ENCODE peak calls at places on chromosome 17, in six cellular contexts. O is heart right ventricle, I is Caco-2, F is tibial artery, T is body of pancreas, W is tibial nerve. U is an unnamed sample. For H3K9me3, the result is how much of the 10 kb centered on the place peaks cover.

GRCh38 chr17:2214887-2215615 is 88.5 kb downstream of the SMG6 start:
- DNase-seq in F (no peak), W (no peak), I (no peak), O (peak), T (peak), U (peak)

GRCh38 chr17:64173646-64174045 is 43.7 kb upstream of the ERN1 start:
- DNase-seq in O (no peak), I (no peak), F (no peak), W (no peak), T (no peak), U (no peak)

GRCh38 chr17:41049110-41049509 is 2.0 kb upstream of the KRTAP2-1 start:
- DNase-seq in I (no peak), O (no peak), W (no peak), T (no peak), F (no peak), U (no peak)

GRCh38 chr17:78131172-78132085 is 858 bp downstream of the TMC8 start:
- DNase-seq in O (peak), T (no peak), W (no peak), I (no peak), F (no peak), U (no peak)

GRCh38 chr17:44200478-44201155 is 933 bp upstream of the ATXN7L3 start:
- DNase-seq in W (no peak), O (no peak), T (peak), F (no peak), I (peak), U (no peak)

GRCh38 chr17:51352798-51353197 is 92.5 kb downstream of the UTP18 start:
- DNase-seq in I (no peak), T (no peak), F (no peak), O (no peak), W (no peak), U (no peak)

GRCh38 chr17:65559802-65560627 is 1.4 kb downstream of the AXIN2 start:
- DNase-seq in W (peak), F (peak), I (peak), O (peak), T (peak), U (peak)

GRCh38 chr17:12853921-12854320 is 64.6 kb downstream of the ARHGAP44 start:
- DNase-seq in I (no peak), W (no peak), F (no peak), O (no peak), T (no peak), U (no peak)

GRCh38 chr17:77746901-77747620 is 211.4 kb upstream of the TNRC6C start:
- DNase-seq in O (no peak), W (no peak), I (peak), T (no peak), F (no peak), U (no peak)

GRCh38 chr17:45270828-45271418 is 9.0 kb upstream of the SPATA32 start:
- DNase-seq in I (no peak), F (no peak), O (no peak), T (peak), W (no peak), U (no peak)

GRCh38 chr17:42248351-42249179 is 27.6 kb downstream of the STAT5B start:
- DNase-seq in I (no peak), O (peak), F (peak), W (peak), T (peak), U (peak)

GRCh38 chr17:4947411-4948165 is 742 bp downstream of the PFN1 start:
- DNase-seq in W (peak), T (peak), F (peak), O (peak), I (no peak), U (peak)

GRCh38 chr17:76670020-76670707 is 26.6 kb upstream of the ST6GALNAC1 start:
- DNase-seq in F (no peak), W (no peak), T (peak), O (no peak), I (peak), U (no peak)

GRCh38 chr17:63450551-63450950 is 4.4 kb upstream of the CYB561 start:
- DNase-seq in T (no peak), O (no peak), F (no peak), W (no peak), I (no peak), U (no peak)

DNA sequence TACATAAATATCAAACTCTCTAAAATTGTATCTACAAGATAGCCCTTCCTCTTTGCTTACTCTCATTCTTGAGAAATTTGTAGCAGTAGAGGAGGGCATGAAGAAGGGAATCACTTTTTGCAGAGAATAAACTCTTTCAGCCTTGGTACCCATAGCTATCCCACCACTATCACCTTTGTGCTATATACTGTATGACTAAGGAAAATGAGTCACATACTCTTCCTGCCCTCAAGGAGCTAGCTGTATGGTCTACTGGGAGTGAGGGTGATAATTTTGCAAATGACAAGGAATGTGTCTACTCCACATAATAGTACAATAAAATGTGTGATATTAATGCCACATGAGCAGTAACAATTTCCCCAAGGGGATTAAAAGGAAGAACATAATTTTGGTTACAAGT is 184.6 kb upstream of the WSB1 start:
- DNase-seq in I (no peak), O (no peak), T (no peak), W (no peak), F (no peak), U (no peak)
- H3K9me3 ChIP-seq in I (under half), O (under half), T (under half), W (under half), F (under half), U (under half)

GRCh38 chr17:75003070-75003956 is 9.2 kb upstream of the MRPL58 start:
- DNase-seq in O (no peak), F (no peak), I (no peak), W (no peak), T (no peak), U (no peak)
- H3K9me3 ChIP-seq in O (under half), F (under half), I (under half), W (under half), T (under half), U (under half)

DNA sequence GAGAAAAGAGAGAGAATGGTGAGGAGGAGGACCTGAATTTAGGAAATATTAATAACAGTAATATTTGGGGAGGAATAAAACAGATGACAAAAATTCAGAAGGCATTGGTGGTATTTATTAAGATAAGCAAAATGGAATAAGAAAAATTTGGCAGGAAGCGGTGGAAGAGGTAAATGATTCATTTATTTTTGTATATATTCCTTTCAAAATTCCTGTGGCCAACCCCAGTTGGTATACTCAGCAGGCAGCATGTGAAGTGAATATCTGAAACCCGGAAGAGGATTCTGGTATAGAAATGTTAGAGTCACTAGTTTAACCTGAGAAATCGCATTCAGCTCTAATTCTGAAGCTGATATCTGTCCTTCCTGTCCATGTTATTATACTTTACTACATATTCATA is 792.0 kb downstream of the KCNJ2 start:
- DNase-seq in T (no peak), I (no peak), F (no peak), O (no peak), W (no peak), U (no peak)
- H3K9me3 ChIP-seq in T (under half), I (under half), F (under half), O (under half), W (under half), U (under half)

DNA sequence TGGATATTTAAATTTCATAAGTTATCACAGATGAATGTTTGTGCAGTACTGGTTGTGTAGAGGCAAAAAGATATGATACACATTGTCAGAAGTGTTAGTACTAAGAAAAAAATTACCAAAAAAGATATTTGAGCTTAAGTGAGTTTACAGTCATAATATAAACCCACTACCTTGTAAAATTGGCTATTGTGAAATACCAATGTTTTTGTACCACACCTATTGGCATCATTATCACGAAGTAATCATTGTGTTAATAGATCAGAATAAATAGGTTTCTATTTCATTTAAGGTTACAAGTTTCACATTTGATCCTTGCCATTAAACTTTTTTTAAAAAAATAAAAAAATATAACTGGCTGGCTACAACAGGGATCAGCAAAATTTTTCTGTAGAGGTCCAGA is 27.0 kb upstream of the KCNJ16 start:
- DNase-seq in T (no peak), I (no peak), F (no peak), W (no peak), O (no peak), U (no peak)
- H3K9me3 ChIP-seq in T (under half), I (under half), F (under half), W (under half), O (under half), U (under half)

GRCh38 chr17:27203241-27203640 is 90.7 kb upstream of the WSB1 start:
- DNase-seq in T (no peak), W (no peak), O (no peak), I (no peak), F (no peak), U (no peak)
- H3K9me3 ChIP-seq in T (under half), W (under half), O (under half), I (under half), F (under half), U (under half)

DNA sequence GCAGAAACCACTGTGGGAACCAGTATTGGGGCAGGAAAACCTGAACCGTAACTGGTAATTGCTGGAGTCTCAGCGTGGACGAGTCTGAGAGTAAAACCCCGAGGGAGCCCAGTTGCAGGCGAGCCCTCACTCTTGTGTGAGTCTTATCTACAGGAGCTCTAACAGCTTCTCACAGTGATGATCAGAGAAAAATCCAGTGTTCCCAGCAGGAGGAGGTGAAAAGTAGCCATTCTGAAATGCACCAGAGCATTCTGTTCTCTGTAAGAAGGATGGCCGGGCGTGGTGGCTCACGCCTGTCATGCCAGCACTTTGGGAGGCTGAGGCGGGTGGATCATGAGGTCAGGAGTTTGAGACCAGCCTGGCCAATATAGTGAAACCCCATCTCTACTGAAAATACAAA is 161.2 kb downstream of the COPRS start:
- DNase-seq in O (no peak), F (no peak), I (no peak), T (no peak), W (no peak), U (no peak)
- H3K9me3 ChIP-seq in O (under half), F (under half), I (under half), T (under half), W (under half), U (under half)